ENCODE peak calls at places on chromosomes 3 and 15, in four cellular contexts. One of them, this sample, is unnamed.

GRCh38 chr3:106139834-106140233 is 271.0 kb upstream of the CBLB start:
- DNase-seq in HepG2: no peak
- DNase-seq in K562: no peak
- DNase-seq in WTC11: no peak
- DNase-seq in this sample: no peak

GRCh38 chr3:113295463-113295862 is 84.1 kb downstream of the BOC start:
- DNase-seq in K562: no peak
- DNase-seq in HepG2: no peak
- DNase-seq in WTC11: no peak
- DNase-seq in this sample: no peak

GRCh38 chr15:41512512-41513281 is 930 bp downstream of the LTK start:
- DNase-seq in HepG2: no peak
- DNase-seq in WTC11: peak; percentile 28
- DNase-seq in K562: peak; percentile 70
- DNase-seq in this sample: no peak

GRCh38 chr15:87263844-87264243 is 992.7 kb downstream of the NTRK3 start:
- DNase-seq in HepG2: no peak
- DNase-seq in WTC11: no peak
- DNase-seq in K562: no peak
- DNase-seq in this sample: no peak

GRCh38 chr3:30770387-30770786 is 124.1 kb downstream of the GADL1 start:
- DNase-seq in WTC11: no peak
- DNase-seq in K562: no peak
- DNase-seq in HepG2: peak; percentile 82
- DNase-seq in this sample: no peak

GRCh38 chr3:119257654-119258410 is 17.2 kb upstream of the B4GALT4 start:
- DNase-seq in HepG2: no peak
- DNase-seq in K562: no peak
- DNase-seq in WTC11: no peak
- DNase-seq in this sample: no peak

GRCh38 chr15:58357529-58358476 is 74.0 kb upstream of the LIPC start:
- DNase-seq in HepG2: no peak
- DNase-seq in K562: no peak
- DNase-seq in WTC11: no peak
- DNase-seq in this sample: no peak

GRCh38 chr3:9169951-9170850 is 79.2 kb downstream of the SRGAP3 start:
- DNase-seq in HepG2: no peak
- DNase-seq in WTC11: no peak
- DNase-seq in K562: no peak
- DNase-seq in this sample: no peak

GRCh38 chr3:142270407-142270806 is 45.0 kb upstream of the GK5 start:
- DNase-seq in WTC11: no peak
- DNase-seq in K562: no peak
- DNase-seq in HepG2: no peak
- DNase-seq in this sample: no peak

GRCh38 chr3:45246236-45246635 is 20.1 kb upstream of the TMEM158 start:
- DNase-seq in WTC11: no peak
- DNase-seq in HepG2: no peak
- DNase-seq in K562: no peak
- DNase-seq in this sample: no peak

GRCh38 chr15:35728176-35728938 is 182.4 kb upstream of the DPH6 start:
- DNase-seq in HepG2: no peak
- DNase-seq in K562: no peak
- DNase-seq in WTC11: no peak
- DNase-seq in this sample: no peak

GRCh38 chr3:120743556-120744195 is 1.1 kb downstream of the GTF2E1 start:
- DNase-seq in K562: peak; percentile 7
- DNase-seq in HepG2: no peak
- DNase-seq in WTC11: no peak
- DNase-seq in this sample: no peak

GRCh38 chr3:130515755-130516154 is 1.2 kb upstream of the COL6A6 start:
- DNase-seq in HepG2: no peak
- DNase-seq in WTC11: no peak
- DNase-seq in K562: no peak
- DNase-seq in this sample: no peak

GRCh38 chr3:156612906-156613305 is 58.0 kb upstream of the SSR3 start:
- DNase-seq in WTC11: no peak
- DNase-seq in K562: no peak
- DNase-seq in HepG2: no peak
- DNase-seq in this sample: no peak

GRCh38 chr3:160287666-160288065 is 62.4 kb downstream of the C3orf80 start:
- DNase-seq in WTC11: no peak
- DNase-seq in K562: no peak
- DNase-seq in HepG2: no peak
- DNase-seq in this sample: no peak

GRCh38 chr3:5428607-5429516 is 241.4 kb downstream of the EDEM1 start:
- DNase-seq in HepG2: no peak
- DNase-seq in K562: peak; percentile 94
- DNase-seq in WTC11: no peak
- DNase-seq in this sample: peak; percentile 77

GRCh38 chr3:117510396-117510795 is 800.8 kb downstream of the TUSC7 start:
- DNase-seq in HepG2: no peak
- DNase-seq in WTC11: no peak
- DNase-seq in K562: no peak
- DNase-seq in this sample: no peak

GRCh38 chr3:64184621-64185020 is 40.6 kb downstream of the PRICKLE2 start:
- DNase-seq in WTC11: no peak
- DNase-seq in HepG2: no peak
- DNase-seq in K562: no peak
- DNase-seq in this sample: no peak

GRCh38 chr3:15933439-15934144 is 135.8 kb upstream of the ANKRD28 start:
- DNase-seq in HepG2: no peak
- DNase-seq in K562: no peak
- DNase-seq in WTC11: no peak
- DNase-seq in this sample: no peak

GRCh38 chr3:105837143-105837740 is 31.6 kb downstream of the CBLB start:
- DNase-seq in WTC11: no peak
- DNase-seq in K562: no peak
- DNase-seq in HepG2: no peak
- DNase-seq in this sample: peak; percentile 97

GRCh38 chr3:48919215-48920138 is 835 bp downstream of the ARIH2 start:
- DNase-seq in HepG2: peak; percentile 74
- DNase-seq in WTC11: no peak
- DNase-seq in K562: peak; percentile 57
- DNase-seq in this sample: no peak

GRCh38 chr15:50487287-50487686 is 59.2 kb downstream of the USP50 start:
- DNase-seq in HepG2: no peak
- DNase-seq in WTC11: no peak
- DNase-seq in K562: no peak
- DNase-seq in this sample: peak; percentile 27

GRCh38 chr3:194640829-194641228 is 7.6 kb upstream of the TMEM44 start:
- DNase-seq in WTC11: peak; percentile 40
- DNase-seq in HepG2: peak; percentile 46
- DNase-seq in K562: no peak
- DNase-seq in this sample: no peak

GRCh38 chr15:60297047-60297446 is 100.7 kb downstream of the ANXA2 start:
- DNase-seq in HepG2: no peak
- DNase-seq in K562: no peak
- DNase-seq in WTC11: no peak
- DNase-seq in this sample: no peak

GRCh38 chr3:125470671-125471070 is 49.3 kb downstream of the SNX4 start:
- DNase-seq in HepG2: no peak
- DNase-seq in WTC11: no peak
- DNase-seq in K562: no peak
- DNase-seq in this sample: no peak

GRCh38 chr3:189157232-189158007 is 14.4 kb upstream of the TPRG1 start:
- DNase-seq in K562: no peak
- DNase-seq in HepG2: no peak
- DNase-seq in WTC11: no peak
- DNase-seq in this sample: no peak

GRCh38 chr3:42101048-42101447 is 9.9 kb downstream of the TRAK1 start:
- DNase-seq in HepG2: peak; percentile 51
- DNase-seq in WTC11: no peak
- DNase-seq in K562: no peak
- DNase-seq in this sample: no peak

GRCh38 chr3:42098171-42098570 is 7.0 kb downstream of the TRAK1 start:
- DNase-seq in HepG2: no peak
- DNase-seq in K562: no peak
- DNase-seq in WTC11: no peak
- DNase-seq in this sample: no peak

GRCh38 chr3:42099020-42099765 is 8.0 kb downstream of the TRAK1 start:
- DNase-seq in WTC11: no peak
- DNase-seq in K562: no peak
- DNase-seq in HepG2: no peak
- DNase-seq in this sample: no peak

GRCh38 chr3:42102569-42102968 is 11.4 kb downstream of the TRAK1 start:
- DNase-seq in K562: no peak
- DNase-seq in WTC11: no peak
- DNase-seq in HepG2: peak; percentile 88
- DNase-seq in this sample: no peak

GRCh38 chr3:42101481-42101880 is 10.3 kb downstream of the TRAK1 start:
- DNase-seq in HepG2: no peak
- DNase-seq in WTC11: no peak
- DNase-seq in K562: no peak
- DNase-seq in this sample: no peak
- TF ChIP-seq ETV6 in HepG2: no peak
- TF ChIP-seq ETV6 in WTC11: no peak
- TF ChIP-seq ETV6 in K562: no peak
- TF ChIP-seq ETV6 in this sample: no peak

GRCh38 chr3:127366383-127366782 is 78.5 kb upstream of the PRR20G start:
- DNase-seq in WTC11: peak; percentile 33
- DNase-seq in HepG2: no peak
- DNase-seq in K562: no peak
- DNase-seq in this sample: peak; percentile 1
- TF ChIP-seq ETV6 in WTC11: no peak
- TF ChIP-seq ETV6 in HepG2: no peak
- TF ChIP-seq ETV6 in K562: no peak
- TF ChIP-seq ETV6 in this sample: no peak

GRCh38 chr3:127015282-127016042 is 32.5 kb downstream of the PLXNA1 start:
- DNase-seq in K562: no peak
- DNase-seq in HepG2: no peak
- DNase-seq in WTC11: no peak
- DNase-seq in this sample: peak; percentile 44
- TF ChIP-seq ETV6 in K562: no peak
- TF ChIP-seq ETV6 in HepG2: no peak
- TF ChIP-seq ETV6 in WTC11: no peak
- TF ChIP-seq ETV6 in this sample: no peak

DNA sequence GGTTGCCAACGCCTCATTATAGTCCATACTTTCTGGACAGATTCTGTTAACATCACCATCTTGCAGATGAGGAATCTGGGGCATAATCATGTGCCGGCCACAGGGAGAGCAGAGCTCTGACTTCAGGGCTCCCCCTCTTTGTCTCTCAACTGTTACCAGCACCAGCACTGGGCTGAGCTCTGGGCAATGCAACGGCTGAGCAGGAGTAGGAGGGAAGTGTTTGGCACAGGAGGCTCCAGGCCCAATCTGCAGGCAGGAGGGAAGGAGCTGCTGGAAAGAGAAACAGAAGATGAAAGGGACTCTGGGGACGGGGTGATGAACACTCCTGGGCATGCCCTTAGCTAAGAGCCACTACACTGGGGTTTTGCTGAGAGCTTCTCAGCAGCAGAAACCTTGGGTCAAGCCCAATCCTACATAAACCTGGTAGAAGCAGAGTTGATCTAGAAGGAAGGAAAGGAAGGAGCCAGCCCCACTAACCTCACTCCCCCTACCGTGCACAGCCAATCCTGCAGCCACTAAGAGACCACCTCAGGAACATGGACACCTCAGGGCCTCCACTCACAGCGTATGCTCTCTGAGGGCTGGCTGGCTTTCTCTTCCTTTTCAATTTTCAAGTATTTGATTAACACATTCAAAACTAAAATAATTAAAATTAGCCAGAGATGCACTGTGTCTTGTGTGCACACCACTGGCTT is 73.1 kb upstream of the SPATA12 start:
- DNase-seq in WTC11: peak; percentile 39
- DNase-seq in HepG2: no peak
- DNase-seq in K562: no peak
- DNase-seq in this sample: no peak
- TF ChIP-seq ETV6 in WTC11: no peak
- TF ChIP-seq ETV6 in HepG2: no peak
- TF ChIP-seq ETV6 in K562: no peak
- TF ChIP-seq ETV6 in this sample: no peak

DNA sequence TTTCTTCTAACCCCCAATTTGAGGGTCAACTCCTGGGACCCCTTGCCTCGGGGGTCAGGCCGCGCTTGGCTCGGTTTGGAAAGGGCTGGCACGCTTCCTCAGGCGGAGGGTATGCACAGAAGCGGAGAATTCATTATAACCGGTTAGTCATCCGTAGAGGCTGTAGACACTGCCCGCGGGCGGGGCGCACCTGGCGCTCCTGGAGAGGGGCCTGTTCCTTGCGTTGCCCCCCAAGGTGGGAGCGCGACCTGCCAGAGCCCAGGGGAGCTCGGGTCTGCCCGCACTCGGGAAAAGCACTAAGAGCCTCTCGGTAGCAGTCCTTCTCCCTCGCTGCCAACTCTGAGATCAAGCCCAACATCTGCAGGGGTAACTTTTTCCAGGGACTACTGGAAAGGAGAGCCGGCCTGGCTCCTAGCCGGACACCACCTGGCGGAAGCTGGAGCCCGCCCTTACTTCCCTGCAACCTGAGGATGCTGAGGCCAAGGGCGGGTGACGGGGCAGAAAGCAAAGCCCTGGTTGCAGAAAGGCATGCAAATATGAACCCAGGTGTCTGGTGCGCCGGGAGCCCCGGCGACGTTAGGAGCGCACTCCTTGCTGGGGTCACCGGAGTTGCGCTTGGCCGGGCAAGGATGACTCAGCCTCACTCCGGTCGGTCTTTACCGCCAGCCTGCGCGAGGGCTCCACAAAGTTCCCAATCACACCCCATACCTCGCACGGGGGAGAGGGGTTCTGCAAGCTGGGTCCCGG is 1.5 kb upstream of the CACNA2D3 start:
- DNase-seq in K562: no peak
- DNase-seq in WTC11: peak; percentile 59
- DNase-seq in HepG2: no peak
- DNase-seq in this sample: no peak
- TF ChIP-seq ETV6 in K562: no peak
- TF ChIP-seq ETV6 in WTC11: no peak
- TF ChIP-seq ETV6 in HepG2: no peak
- TF ChIP-seq ETV6 in this sample: no peak

DNA sequence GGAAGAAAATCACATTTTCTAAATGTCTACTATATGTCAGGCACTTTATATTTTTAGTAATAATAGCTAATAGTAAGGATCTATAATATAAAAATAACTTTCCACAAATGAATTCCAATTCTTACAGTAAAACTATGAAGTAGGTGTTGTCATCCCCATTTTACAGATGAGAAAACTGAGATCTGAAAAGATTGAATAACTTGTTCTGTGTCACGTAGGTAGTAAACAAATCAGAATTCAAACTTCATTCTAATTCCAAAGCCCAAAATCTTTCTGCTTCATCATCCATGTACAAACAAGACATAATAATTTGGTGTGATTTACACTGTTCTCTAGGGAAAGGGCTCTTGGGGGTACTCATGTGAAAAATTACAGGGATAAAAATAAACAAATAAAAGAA is 130.3 kb downstream of the THRB start:
- DNase-seq in HepG2: no peak
- DNase-seq in K562: no peak
- DNase-seq in WTC11: no peak
- DNase-seq in this sample: no peak
- TF ChIP-seq ETV6 in HepG2: no peak
- TF ChIP-seq ETV6 in K562: no peak
- TF ChIP-seq ETV6 in WTC11: no peak
- TF ChIP-seq ETV6 in this sample: no peak

GRCh38 chr3:55965776-55966175 is 478.7 kb upstream of the WNT5A start:
- DNase-seq in K562: no peak
- DNase-seq in WTC11: no peak
- DNase-seq in HepG2: no peak
- DNase-seq in this sample: peak; percentile 7
- TF ChIP-seq ETV6 in K562: no peak
- TF ChIP-seq ETV6 in WTC11: no peak
- TF ChIP-seq ETV6 in HepG2: no peak
- TF ChIP-seq ETV6 in this sample: no peak

This sample was measured in GM12878.